ENCODE peak calls at places on chromosomes 2 and 18, in five cellular contexts. U is activated effector memory CD4-positive, alpha-beta T cell treated with Interleukin-2 at 50 U/mL for 16 hours; R is nephron progenitor cell; X is NCI-H226; J is activated CD4-positive, alpha-beta T cell treated with anti-CD3 and anti-CD28 coated beads, Interleukin-2, amount 10 ng/mL, durations not matched to agents 7 days and 5 days. L is an unnamed sample.

GRCh38 chr18:446941-447560 is 53.5 kb downstream of the COLEC12 start:
- DNase-seq in U (no peak), R (no peak), X (no peak), J (no peak), L (no peak)

GRCh38 chr2:68253211-68254068 is 1.1 kb upstream of the PPP3R1 start:
- DNase-seq in U (peak), R (no peak), X (no peak), J (peak), L (no peak)

GRCh38 chr2:237326250-237327171 is 87.5 kb downstream of the COL6A3 start:
- DNase-seq in U (no peak), R (no peak), X (no peak), J (no peak), L (no peak)

GRCh38 chr2:108637304-108637669 is 82.0 kb upstream of the RANBP2 start:
- DNase-seq in U (no peak), R (no peak), X (peak), J (no peak), L (no peak)

GRCh38 chr2:204828191-204828590 is 282.9 kb downstream of the PARD3B start:
- DNase-seq in U (no peak), R (no peak), X (no peak), J (no peak), L (no peak)

GRCh38 chr18:67961701-67962440 is 445.4 kb upstream of the DSEL start:
- DNase-seq in U (no peak), R (no peak), X (no peak), J (no peak), L (no peak)

GRCh38 chr2:132607407-132607806 is 62.6 kb downstream of the LYPD1 start:
- DNase-seq in U (no peak), R (no peak), X (no peak), J (no peak), L (no peak)

GRCh38 chr2:89833780-89834117 is 1142.3 kb downstream of the RPIA start:
- DNase-seq in U (no peak), R (no peak), X (no peak), J (no peak), L (no peak)

GRCh38 chr2:181312515-181312927 is 144.7 kb upstream of the ITGA4 start:
- DNase-seq in U (no peak), R (no peak), X (no peak), J (peak), L (no peak)

GRCh38 chr18:62715439-62715792 is at the start of gene PHLPP1:
- DNase-seq in U (no peak), R (no peak), X (no peak), J (no peak), L (no peak)